ENCODE peak calls at places on chromosomes 7 and 10, in ten cellular contexts. B is ovary; D is heart right ventricle; T is tibial nerve; L is cardiac muscle cell; O is adrenal gland; M is CD4-positive, alpha-beta memory T cell; G is HL-60; W is right cardiac atrium; J is IMR-90. V is an unnamed sample.

GRCh38 chr10:33115720-33116119 is 157.7 kb upstream of the ITGB1 start:
- DNase-seq in B (no peak), D (no peak), T (no peak), L (peak; percentile 82), O (no peak), M (peak; percentile 66), G (no peak), W (peak; percentile 43), J (peak; percentile 63), V (no peak)

GRCh38 chr7:154903083-154903731 is 99.7 kb downstream of the PAXIP1 start:
- DNase-seq in B (no peak), D (no peak), T (no peak), L (no peak), O (no peak), M (no peak), G (no peak), W (no peak), J (no peak), V (no peak)

GRCh38 chr7:6442114-6442513 is 5.6 kb downstream of the DAGLB start:
- DNase-seq in B (no peak), D (no peak), T (no peak), L (peak; percentile 80), O (no peak), M (no peak), G (peak; percentile 64), W (no peak), J (peak; percentile 80), V (peak; percentile 31)

GRCh38 chr10:128958881-128959690 is 508.0 kb upstream of the MGMT start:
- DNase-seq in B (no peak), D (no peak), T (no peak), L (no peak), O (no peak), M (no peak), G (no peak), W (no peak), J (no peak), V (no peak)

GRCh38 chr10:4073912-4074311 is 288.9 kb upstream of the KLF6 start:
- DNase-seq in B (no peak), D (peak; percentile 30), T (no peak), L (peak; percentile 85), O (no peak), M (no peak), G (no peak), W (peak; percentile 89), J (peak; percentile 62), V (no peak)

GRCh38 chr7:83925860-83926259 is 268.7 kb downstream of the SEMA3A start:
- DNase-seq in B (no peak), D (no peak), T (no peak), L (no peak), O (no peak), M (no peak), G (no peak), W (no peak), J (peak; percentile 18), V (no peak)

GRCh38 chr7:146366938-146367337 is 250.3 kb downstream of the CNTNAP2 start:
- DNase-seq in B (no peak), D (no peak), T (no peak), L (peak; percentile 12), O (no peak), M (no peak), G (no peak), W (no peak), J (no peak), V (no peak)

GRCh38 chr7:78023191-78023590 is 224.6 kb downstream of the PHTF2 start:
- DNase-seq in B (no peak), D (no peak), T (no peak), L (no peak), O (no peak), M (no peak), G (no peak), W (no peak), J (no peak), V (no peak)

GRCh38 chr7:152430857-152431256 is 4.9 kb downstream of the KMT2C start:
- DNase-seq in B (no peak), D (no peak), T (no peak), L (no peak), O (no peak), M (no peak), G (no peak), W (no peak), J (no peak), V (no peak)

GRCh38 chr10:45373003-45373782 is 823 bp upstream of the ALOX5 start:
- DNase-seq in B (no peak), D (peak; percentile 27), T (no peak), L (no peak), O (no peak), M (peak; percentile 56), G (no peak), W (peak; percentile 67), J (no peak), V (no peak)
- H3K27ac ChIP-seq in B (no peak overlapping the region), D (no peak overlapping the region), T (no peak overlapping the region), L (no peak overlapping the region), O (no peak overlapping the region), M (no peak overlapping the region), G (no peak overlapping the region), W (no peak overlapping the region), J (no peak overlapping the region), V (peak overlapping the region; percentile 17)

DNA sequence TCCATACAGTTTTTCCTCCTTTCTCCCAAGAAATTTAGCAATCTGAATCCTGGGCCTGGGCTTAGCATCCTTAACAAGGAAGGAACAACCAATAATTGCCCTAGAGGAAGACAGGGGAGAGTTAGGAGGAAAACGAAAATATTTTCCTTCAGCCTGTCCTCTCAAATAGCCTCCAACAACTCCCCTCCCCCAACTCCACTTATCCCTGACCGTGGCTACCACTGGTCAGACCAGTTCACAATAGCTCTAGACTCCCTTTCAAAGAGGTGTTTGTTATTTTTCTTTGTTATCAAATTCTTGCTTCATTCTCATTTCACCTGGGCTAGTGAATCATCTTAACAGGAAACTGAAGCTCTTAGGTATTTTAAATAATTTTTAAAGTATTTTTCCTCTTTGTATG is 114.1 kb downstream of the CPED1 start:
- DNase-seq in B (no peak), D (no peak), T (no peak), L (no peak), O (no peak), M (no peak), G (no peak), W (no peak), J (no peak), V (no peak)
- H3K27ac ChIP-seq in B (no peak overlapping the region), D (no peak overlapping the region), T (no peak overlapping the region), L (no peak overlapping the region), O (no peak overlapping the region), M (no peak overlapping the region), G (no peak overlapping the region), W (no peak overlapping the region), J (no peak overlapping the region), V (no peak overlapping the region)

GRCh38 chr10:124639646-124640045 is 104.5 kb downstream of the FAM53B start:
- DNase-seq in B (no peak), D (peak; percentile 5), T (no peak), L (no peak), O (no peak), M (no peak), G (no peak), W (peak; percentile 18), J (no peak), V (no peak)
- H3K27ac ChIP-seq in B (no peak overlapping the region), D (no peak overlapping the region), T (no peak overlapping the region), L (no peak overlapping the region), O (no peak overlapping the region), M (peak overlapping the region; percentile 36), G (peak overlapping the region; percentile 93), W (no peak overlapping the region), J (no peak overlapping the region), V (no peak overlapping the region)

GRCh38 chr7:16652888-16653287 is 6.9 kb downstream of the BZW2 start:
- DNase-seq in B (no peak), D (no peak), T (no peak), L (no peak), O (no peak), M (no peak), G (no peak), W (no peak), J (no peak), V (no peak)

GRCh38 chr7:16660702-16661464 is 14.9 kb downstream of the BZW2 start:
- DNase-seq in B (no peak), D (no peak), T (no peak), L (peak; percentile 61), O (no peak), M (no peak), G (no peak), W (no peak), J (peak; percentile 86), V (no peak)

GRCh38 chr7:16661924-16662323 is 15.9 kb downstream of the BZW2 start:
- DNase-seq in B (no peak), D (no peak), T (no peak), L (no peak), O (no peak), M (no peak), G (no peak), W (no peak), J (no peak), V (no peak)

GRCh38 chr7:16655394-16655793 is 9.4 kb downstream of the BZW2 start:
- DNase-seq in B (no peak), D (no peak), T (no peak), L (no peak), O (no peak), M (no peak), G (no peak), W (no peak), J (no peak), V (no peak)

GRCh38 chr7:16657656-16658279 is 11.8 kb downstream of the BZW2 start:
- DNase-seq in B (no peak), D (peak; percentile 48), T (no peak), L (peak; percentile 91), O (peak; percentile 29), M (no peak), G (peak; percentile 31), W (peak; percentile 69), J (peak; percentile 94), V (no peak)
- H3K27ac ChIP-seq in B (no peak overlapping the region), D (no peak overlapping the region), T (no peak overlapping the region), L (peak overlapping the region; percentile 88), O (no peak overlapping the region), M (no peak overlapping the region), G (no peak overlapping the region), W (peak overlapping the region; percentile 48), J (peak overlapping the region; percentile 99), V (no peak overlapping the region)

V was measured in substantia nigra.